ENCODE peak calls at places on chromosomes 12 and 14, in six cellular contexts. S is H9, T is IMR-90, B is neuronal stem cell, G is mesenchymal stem cell, U is H1. E is an unnamed sample.

GRCh38 chr14:33674716-33675115 is 276.2 kb downstream of the EGLN3 start:
- DNase-seq in S (no peak), T (no peak), B (no peak), G (no peak), U (no peak), E (no peak)

GRCh38 chr14:91123201-91123600 is 9.3 kb downstream of the DGLUCY start:
- DNase-seq in S (no peak), T (no peak), B (no peak), G (no peak), U (no peak), E (no peak)

GRCh38 chr12:34253674-34254073 is 231.4 kb downstream of the ALG10 start:
- DNase-seq in S (no peak), T (no peak), B (no peak), G (no peak), U (no peak), E (no peak)

GRCh38 chr14:103542545-103543088 is 13.6 kb downstream of the TRMT61A start:
- DNase-seq in S (peak; percentile 94), T (no peak), B (peak; percentile 91), G (no peak), U (peak; percentile 90), E (no peak)

GRCh38 chr12:99767809-99768208 is 120.3 kb downstream of the GARIN6 start:
- DNase-seq in S (no peak), T (peak; percentile 11), B (no peak), G (peak; percentile 23), U (no peak), E (no peak)

GRCh38 chr12:25677180-25677937 is 124.3 kb upstream of the LMNTD1 start:
- DNase-seq in S (no peak), T (no peak), B (no peak), G (no peak), U (no peak), E (peak; percentile 74)

GRCh38 chr14:55749201-55749812 is 169.3 kb downstream of the KTN1 start:
- DNase-seq in S (no peak), T (peak; percentile 15), B (no peak), G (peak; percentile 29), U (no peak), E (no peak)

GRCh38 chr12:19316420-19316819 is 122.9 kb upstream of the AEBP2 start:
- DNase-seq in S (no peak), T (peak; percentile 49), B (no peak), G (peak; percentile 48), U (no peak), E (no peak)

GRCh38 chr12:71191509-71192196 is 33.9 kb upstream of the TSPAN8 start:
- DNase-seq in S (no peak), T (no peak), B (no peak), G (no peak), U (no peak), E (no peak)

GRCh38 chr12:59181378-59181777 is 261.1 kb upstream of the LRIG3 start:
- DNase-seq in S (no peak), T (no peak), B (no peak), G (no peak), U (no peak), E (no peak)

GRCh38 chr14:100828448-100828834 is 2.5 kb downstream of the MEG3 start:
- DNase-seq in S (no peak), T (no peak), B (no peak), G (no peak), U (no peak), E (no peak)

GRCh38 chr14:91477388-91477787 is 32.7 kb downstream of the PPP4R3A start:
- DNase-seq in S (no peak), T (no peak), B (no peak), G (no peak), U (no peak), E (no peak)

GRCh38 chr14:21749306-21749868 is 75.8 kb upstream of the OR4E1 start:
- DNase-seq in S (no peak), T (no peak), B (no peak), G (no peak), U (no peak), E (no peak)

GRCh38 chr12:93043192-93043876 is 114.2 kb upstream of the EEA1 start:
- DNase-seq in S (no peak), T (no peak), B (no peak), G (no peak), U (no peak), E (no peak)

GRCh38 chr14:22715186-22715812 is 51.2 kb upstream of the OXA1L start:
- DNase-seq in S (no peak), T (no peak), B (no peak), G (no peak), U (peak; percentile 49), E (no peak)

GRCh38 chr12:121805800-121806555 is 2.2 kb downstream of the SETD1B start:
- DNase-seq in S (no peak), T (no peak), B (no peak), G (peak; percentile 27), U (no peak), E (no peak)

GRCh38 chr12:47763481-47764344 is 5.0 kb upstream of the RAPGEF3 start:
- DNase-seq in S (no peak), T (no peak), B (no peak), G (no peak), U (no peak), E (no peak)

GRCh38 chr12:54477259-54477658 is 3.9 kb upstream of the GTSF1 start:
- DNase-seq in S (no peak), T (no peak), B (no peak), G (no peak), U (no peak), E (no peak)

GRCh38 chr14:58107947-58108552 is 44.0 kb downstream of the ARMH4 start:
- DNase-seq in S (no peak), T (peak; percentile 79), B (peak; percentile 35), G (peak; percentile 65), U (no peak), E (peak; percentile 72)

GRCh38 chr12:124130717-124131670 is 158.0 kb downstream of the ZNF664 start:
- DNase-seq in S (peak; percentile 68), T (no peak), B (no peak), G (peak; percentile 15), U (no peak), E (no peak)

GRCh38 chr14:61126083-61126962 is 145.3 kb downstream of the SLC38A6 start:
- DNase-seq in S (no peak), T (no peak), B (no peak), G (no peak), U (no peak), E (no peak)

GRCh38 chr12:92602476-92602875 is 100.3 kb upstream of the PLEKHG7 start:
- DNase-seq in S (no peak), T (peak; percentile 96), B (no peak), G (peak; percentile 90), U (no peak), E (peak; percentile 27)

GRCh38 chr14:51008416-51008815 is 64.1 kb upstream of the PYGL start:
- DNase-seq in S (no peak), T (no peak), B (no peak), G (no peak), U (no peak), E (no peak)

GRCh38 chr12:108788911-108789310 is 57.6 kb upstream of the CORO1C start:
- DNase-seq in S (no peak), T (no peak), B (no peak), G (no peak), U (no peak), E (no peak)

GRCh38 chr12:131622422-131622955 is 88.4 kb upstream of the SFSWAP start:
- DNase-seq in S (no peak), T (no peak), B (no peak), G (no peak), U (no peak), E (no peak)
- H3K4ac ChIP-seq in S (no peak overlapping the region), T (no peak overlapping the region), B (peak overlapping the region; percentile 84), G (no peak overlapping the region), U (no peak overlapping the region), E (no peak overlapping the region)

GRCh38 chr14:59483819-59484610 is at the start of the genes JKAMP and L3HYPDH:
- DNase-seq in S (peak; percentile 97), T (peak; percentile 94), B (peak; percentile 96), G (peak; percentile 97), U (peak; percentile 98), E (peak; percentile 97)
- H3K23ac ChIP-seq in S (no peak within 1 kb of the TSS), T (peak within 1 kb of the TSS; percentile 99), B (peak within 1 kb of the TSS; percentile 99), G (peak within 1 kb of the TSS; percentile 3), U (no peak within 1 kb of the TSS), E (peak within 1 kb of the TSS; percentile 55)

DNA sequence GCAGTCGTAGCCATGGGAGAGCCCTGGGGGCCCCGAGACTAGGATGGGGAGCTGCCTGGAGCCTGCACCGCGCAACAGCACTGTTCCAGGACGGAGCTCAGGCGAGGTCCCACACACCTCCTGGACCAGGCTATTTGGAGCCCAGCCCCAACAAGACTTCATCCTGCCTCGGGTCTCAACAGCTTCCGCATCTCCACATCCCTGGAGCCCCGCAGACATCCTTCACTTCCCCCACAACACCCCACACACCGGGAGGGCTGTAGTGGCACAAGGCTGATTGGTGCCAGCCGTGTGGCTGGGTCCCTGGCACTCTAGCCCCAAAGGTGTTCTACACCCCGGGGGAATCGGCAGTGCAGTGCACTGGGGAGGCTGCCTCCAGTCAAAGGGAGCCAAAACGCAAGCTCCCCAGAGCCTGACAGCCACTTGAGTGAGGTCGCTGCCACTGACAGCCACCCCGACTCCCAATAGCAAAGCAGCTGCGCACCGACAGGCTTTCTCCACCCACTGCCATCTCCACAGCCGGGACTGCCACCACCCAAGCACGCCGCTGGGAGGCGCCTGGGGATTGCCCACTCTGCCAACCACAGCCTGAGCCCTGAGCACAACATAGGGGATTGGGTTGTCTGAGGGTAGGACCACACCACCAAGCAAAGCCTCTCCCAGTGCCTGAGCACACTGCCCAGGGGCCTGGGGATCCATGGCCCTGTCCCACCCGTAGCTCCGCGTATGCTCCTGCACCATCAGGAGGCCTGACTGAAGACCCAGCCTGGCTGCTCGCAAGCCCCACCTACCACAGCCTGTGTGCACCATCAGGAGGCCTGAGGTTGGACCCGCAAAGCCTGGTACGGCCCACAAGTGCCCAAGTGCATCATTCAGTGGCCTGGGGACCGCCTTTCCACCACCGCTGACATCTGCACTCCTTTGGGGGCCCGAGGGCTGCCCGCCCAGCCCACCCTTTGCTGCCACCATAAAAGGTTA is 13.2 kb upstream of the KLRF1 start:
- DNase-seq in S (peak; percentile 96), T (peak; percentile 17), B (peak; percentile 40), G (peak; percentile 53), U (peak; percentile 98), E (peak; percentile 64)
- H4K91ac ChIP-seq in S (no peak overlapping the region), T (no peak overlapping the region), B (no peak overlapping the region), G (peak overlapping the region; percentile 85), U (peak overlapping the region; percentile 19), E (no peak overlapping the region)

GRCh38 chr12:96121271-96121711 is 72.9 kb upstream of the ELK3 start:
- DNase-seq in S (no peak), T (peak; percentile 14), B (no peak), G (peak; percentile 43), U (no peak), E (peak; percentile 22)

GRCh38 chr12:96117460-96117859 is 76.7 kb upstream of the ELK3 start:
- DNase-seq in S (no peak), T (no peak), B (no peak), G (no peak), U (no peak), E (no peak)

GRCh38 chr12:96120359-96121100 is 73.6 kb upstream of the ELK3 start:
- DNase-seq in S (peak; percentile 51), T (no peak), B (no peak), G (peak; percentile 64), U (no peak), E (peak; percentile 18)
- H3K4ac ChIP-seq in S (no peak overlapping the region), T (no peak overlapping the region), B (no peak overlapping the region), G (no peak overlapping the region), U (peak overlapping the region; percentile 27), E (no peak overlapping the region)

GRCh38 chr12:50025187-50026059 is at the start of gene RACGAP1:
- DNase-seq in S (peak; percentile 99), T (peak; percentile 98), B (peak; percentile 97), G (peak; percentile 98), U (peak; percentile 90), E (peak; percentile 100)
- H3K23ac ChIP-seq in S (no peak within 1 kb of the TSS), T (peak within 1 kb of the TSS; percentile 93), B (peak within 1 kb of the TSS; percentile 97), G (no peak within 1 kb of the TSS), U (no peak within 1 kb of the TSS), E (no peak within 1 kb of the TSS)

E was measured in trophoblast cell.